ENCODE peak calls at places on chromosomes 12 and 14, in nine cellular contexts. H, J, Q, B, W, R, O, I and X are unnamed samples.

GRCh38 chr12:127550271-127550670 is 716.7 kb upstream of the TMEM132C start:
- DNase-seq in H (no peak), J (no peak), Q (no peak), B (no peak), W (no peak), R (no peak), O (no peak), I (no peak), X (no peak)

GRCh38 chr12:32305163-32305562 is 94.2 kb upstream of the FGD4 start:
- DNase-seq in H (peak; percentile 13), J (no peak), Q (peak; percentile 21), B (peak; percentile 10), W (peak; percentile 36), R (no peak), O (no peak), I (no peak), X (no peak)

GRCh38 chr12:44616385-44616784 is 259.7 kb downstream of the NELL2 start:
- DNase-seq in H (no peak), J (no peak), Q (no peak), B (no peak), W (no peak), R (no peak), O (no peak), I (no peak), X (no peak)

GRCh38 chr12:10331642-10332239 is 24.1 kb downstream of the KLRD1 start:
- DNase-seq in H (peak; percentile 44), J (no peak), Q (peak; percentile 56), B (peak; percentile 49), W (peak; percentile 26), R (no peak), O (no peak), I (no peak), X (no peak)

GRCh38 chr12:9761407-9761736 is 671 bp upstream of the CD69 start:
- DNase-seq in H (no peak), J (no peak), Q (no peak), B (no peak), W (no peak), R (no peak), O (no peak), I (no peak), X (no peak)

GRCh38 chr12:6772331-6772695 is at the start of gene LAG3:
- DNase-seq in H (no peak), J (peak; percentile 77), Q (no peak), B (no peak), W (no peak), R (no peak), O (no peak), I (no peak), X (no peak)

GRCh38 chr12:89970646-89971192 is 262.1 kb upstream of the ATP2B1 start:
- DNase-seq in H (no peak), J (no peak), Q (no peak), B (no peak), W (no peak), R (no peak), O (no peak), I (no peak), X (no peak)

GRCh38 chr12:66279127-66279712 is 23.1 kb upstream of the HELB start:
- DNase-seq in H (peak; percentile 16), J (no peak), Q (peak; percentile 33), B (peak; percentile 27), W (peak; percentile 15), R (no peak), O (no peak), I (no peak), X (no peak)

GRCh38 chr12:7142057-7142644 is 12.0 kb downstream of the CLSTN3 start:
- DNase-seq in H (peak; percentile 60), J (no peak), Q (no peak), B (peak; percentile 41), W (peak; percentile 66), R (no peak), O (no peak), I (no peak), X (no peak)

GRCh38 chr14:92914087-92914656 is 8.8 kb upstream of the CHGA start:
- DNase-seq in H (peak; percentile 51), J (no peak), Q (no peak), B (peak; percentile 40), W (no peak), R (no peak), O (no peak), I (no peak), X (no peak)

GRCh38 chr12:99957866-99958466 is 26.8 kb downstream of the ANKS1B start:
- DNase-seq in H (no peak), J (no peak), Q (no peak), B (no peak), W (no peak), R (no peak), O (no peak), I (no peak), X (no peak)

GRCh38 chr12:40224439-40225291 is at the start of gene LRRK2:
- DNase-seq in H (peak; percentile 11), J (peak; percentile 96), Q (no peak), B (no peak), W (peak; percentile 82), R (no peak), O (peak; percentile 51), I (peak; percentile 86), X (no peak)

GRCh38 chr14:99181804-99182520 is 90.0 kb downstream of the BCL11B start:
- DNase-seq in H (no peak), J (no peak), Q (no peak), B (no peak), W (no peak), R (no peak), O (no peak), I (no peak), X (no peak)
- TF ChIP-seq POLR2AphosphoS5 in H (no peak), J (no peak), Q (no peak), B (no peak), W (no peak), R (no peak), O (no peak), I (no peak), X (no peak)

DNA sequence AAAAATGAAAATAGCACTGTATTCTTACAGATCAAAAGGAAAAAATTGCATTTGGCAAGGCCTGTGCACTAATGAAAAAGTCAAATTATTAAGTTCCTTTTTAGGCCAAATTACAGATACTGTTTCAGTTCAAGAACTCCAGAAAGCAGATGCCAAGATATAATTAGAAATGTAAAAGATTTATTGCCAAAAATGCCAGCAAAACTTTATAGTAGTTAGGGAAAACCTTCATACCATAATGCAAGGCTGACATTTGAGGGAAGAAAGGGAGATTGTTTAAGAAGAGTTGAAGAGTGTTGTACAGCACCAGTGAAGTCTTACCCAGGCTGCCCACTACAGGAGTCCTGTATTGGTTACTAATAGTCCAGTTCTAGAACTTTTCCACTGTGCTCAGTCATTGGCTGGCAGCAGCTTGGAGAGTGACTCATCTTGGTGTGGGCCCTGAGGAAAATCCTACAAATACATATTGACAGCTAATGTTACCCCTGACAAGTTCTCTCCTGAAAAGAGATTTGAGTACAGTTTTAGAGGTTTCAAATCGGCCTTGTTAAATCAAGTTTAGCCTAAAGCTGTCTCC is 600.4 kb downstream of the C12orf50 start:
- DNase-seq in H (no peak), J (no peak), Q (no peak), B (no peak), W (no peak), R (no peak), O (no peak), I (no peak), X (no peak)
- TF ChIP-seq POLR2AphosphoS5 in H (no peak), J (no peak), Q (no peak), B (no peak), W (peak; percentile 75), R (no peak), O (no peak), I (no peak), X (no peak)

GRCh38 chr12:108643941-108644742 is 10.4 kb upstream of the SELPLG start:
- DNase-seq in H (no peak), J (no peak), Q (peak; percentile 59), B (no peak), W (no peak), R (no peak), O (no peak), I (peak; percentile 78), X (no peak)
- TF ChIP-seq POLR2AphosphoS5 in H (no peak), J (peak; percentile 63), Q (peak; percentile 42), B (no peak), W (peak; percentile 28), R (no peak), O (peak; percentile 52), I (no peak), X (no peak)

GRCh38 chr14:94598816-94599655 is 13.2 kb upstream of the SERPINA3 start:
- DNase-seq in H (no peak), J (peak; percentile 61), Q (peak; percentile 96), B (peak; percentile 100), W (no peak), R (no peak), O (peak; percentile 96), I (peak; percentile 76), X (no peak)
- TF ChIP-seq POLR2AphosphoS5 in H (no peak), J (no peak), Q (peak; percentile 78), B (peak; percentile 31), W (no peak), R (no peak), O (peak; percentile 92), I (peak; percentile 62), X (no peak)

GRCh38 chr14:71062581-71063303 is 155.5 kb downstream of the PCNX1 start:
- DNase-seq in H (no peak), J (no peak), Q (no peak), B (no peak), W (no peak), R (no peak), O (no peak), I (no peak), X (no peak)
- TF ChIP-seq POLR2AphosphoS5 in H (no peak), J (no peak), Q (no peak), B (no peak), W (no peak), R (no peak), O (no peak), I (no peak), X (no peak)

DNA sequence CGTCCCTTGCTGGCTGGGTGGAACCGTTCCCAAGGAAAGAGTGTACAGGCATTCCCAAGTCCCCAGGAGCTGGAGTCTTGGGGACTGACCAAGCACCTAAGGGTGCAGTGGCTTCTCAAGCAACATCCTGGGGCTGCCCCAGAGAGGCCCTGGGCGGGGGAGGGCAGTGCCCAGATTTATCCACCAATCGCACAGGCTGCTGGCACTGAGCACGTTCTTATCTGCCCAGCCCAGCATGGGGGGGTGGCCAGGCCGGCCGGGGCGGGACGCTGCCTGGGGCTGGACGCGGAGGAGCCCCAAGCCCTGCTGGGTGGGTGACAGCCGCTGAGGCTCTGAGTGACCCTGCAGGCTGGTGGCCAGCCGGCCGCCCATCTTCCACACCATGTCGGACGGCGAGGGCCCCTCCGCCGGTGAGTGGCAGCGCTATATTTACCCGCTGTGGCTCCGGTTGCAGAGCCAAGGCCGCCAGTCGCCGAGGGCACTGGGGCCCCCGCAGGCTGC is 53.4 kb downstream of the CYP46A1 start:
- DNase-seq in H (peak; percentile 33), J (peak; percentile 90), Q (no peak), B (no peak), W (peak; percentile 67), R (no peak), O (no peak), I (no peak), X (no peak)
- TF ChIP-seq POLR2AphosphoS5 in H (no peak), J (no peak), Q (no peak), B (no peak), W (no peak), R (no peak), O (no peak), I (no peak), X (no peak)

DNA sequence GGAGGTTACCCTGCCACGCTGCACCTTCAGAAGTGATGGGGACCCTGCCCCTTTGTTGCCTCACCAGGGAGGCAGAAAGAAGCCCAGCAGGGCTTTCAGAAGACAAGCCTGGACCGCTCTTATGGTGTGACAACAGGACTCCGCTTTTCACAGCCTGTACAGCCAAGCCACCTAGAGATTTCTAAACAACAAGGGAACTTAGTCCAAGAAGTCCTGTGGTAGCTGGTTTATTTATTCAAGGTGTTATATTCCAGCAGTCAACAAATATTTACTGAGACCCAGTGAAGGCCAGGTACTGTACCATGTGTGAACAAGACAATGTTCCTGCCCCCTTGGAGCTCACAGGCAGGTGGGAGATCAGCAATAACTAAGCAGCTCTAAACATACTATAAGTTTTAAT is 4.0 kb upstream of the TMEM229B start:
- DNase-seq in H (no peak), J (no peak), Q (no peak), B (no peak), W (no peak), R (no peak), O (no peak), I (no peak), X (no peak)
- TF ChIP-seq POLR2AphosphoS5 in H (no peak), J (no peak), Q (no peak), B (no peak), W (no peak), R (no peak), O (no peak), I (no peak), X (no peak)